ENCODE peak calls at places on chromosomes 3 and 15, in six cellular contexts. T, M, L, W, Y and E are unnamed samples.

GRCh38 chr15:58931985-58932384 is 1.5 kb downstream of the SLTM start:
- DNase-seq in Y (peak), L (peak), W (no peak), M (peak), T (no peak), E (no peak)

GRCh38 chr15:100759116-100759515 is 120.5 kb upstream of the ALDH1A3 start:
- DNase-seq in M (no peak), W (no peak), Y (no peak), L (no peak), T (no peak), E (no peak)

GRCh38 chr3:108511055-108511454 is 659 bp upstream of the MYH15 start:
- DNase-seq in M (no peak), W (no peak), T (no peak), Y (no peak), L (no peak), E (no peak)

GRCh38 chr3:197692641-197693040 is 44.1 kb downstream of the RUBCN start:
- DNase-seq in L (no peak), W (no peak), Y (no peak), M (no peak), T (no peak), E (no peak)

GRCh38 chr15:31291048-31291578 is 35.5 kb upstream of the KLF13 start:
- DNase-seq in L (no peak), Y (no peak), T (no peak), M (no peak), W (no peak), E (no peak)

GRCh38 chr3:15602146-15602536 is 596 bp downstream of the BTD start:
- DNase-seq in L (no peak), T (no peak), Y (no peak), M (no peak), W (no peak), E (peak)

GRCh38 chr15:73632670-73633058 is 525 bp downstream of the NPTN start:
- DNase-seq in W (no peak), M (no peak), T (no peak), L (no peak), Y (no peak), E (no peak)

GRCh38 chr3:10392244-10392643 is 71.3 kb upstream of the SEC13 start:
- DNase-seq in T (peak), M (no peak), W (no peak), L (no peak), Y (no peak), E (no peak)

GRCh38 chr3:20073683-20074082 is 33.4 kb downstream of the KAT2B start:
- DNase-seq in M (no peak), L (no peak), T (no peak), Y (no peak), W (no peak), E (no peak)

GRCh38 chr3:65607101-65607500 is 431.6 kb downstream of the MAGI1 start:
- DNase-seq in Y (no peak), L (no peak), W (no peak), M (no peak), T (no peak), E (peak)

GRCh38 chr15:39721893-39722292 is 60.7 kb downstream of the FSIP1 start:
- DNase-seq in L (no peak), M (no peak), T (no peak), W (no peak), Y (no peak), E (no peak)

GRCh38 chr3:155010416-155010815 is 69.7 kb upstream of the MME start:
- DNase-seq in W (no peak), L (no peak), M (no peak), T (no peak), Y (no peak), E (no peak)

GRCh38 chr15:63968700-63969099 is 77.6 kb downstream of the DAPK2 start:
- DNase-seq in T (peak), W (no peak), Y (no peak), L (peak), M (no peak), E (no peak)

GRCh38 chr3:185397676-185398075 is 34.7 kb downstream of the MAP3K13 start:
- DNase-seq in Y (no peak), L (no peak), T (no peak), M (no peak), W (no peak), E (no peak)

GRCh38 chr3:146162561-146162960 is 1.6 kb upstream of the PLOD2 start:
- DNase-seq in Y (no peak), W (no peak), M (no peak), L (no peak), T (no peak), E (no peak)
- TF ChIP-seq POLR2A in Y (no peak), W (no peak), M (no peak), L (no peak), T (no peak), E (no peak)

DNA sequence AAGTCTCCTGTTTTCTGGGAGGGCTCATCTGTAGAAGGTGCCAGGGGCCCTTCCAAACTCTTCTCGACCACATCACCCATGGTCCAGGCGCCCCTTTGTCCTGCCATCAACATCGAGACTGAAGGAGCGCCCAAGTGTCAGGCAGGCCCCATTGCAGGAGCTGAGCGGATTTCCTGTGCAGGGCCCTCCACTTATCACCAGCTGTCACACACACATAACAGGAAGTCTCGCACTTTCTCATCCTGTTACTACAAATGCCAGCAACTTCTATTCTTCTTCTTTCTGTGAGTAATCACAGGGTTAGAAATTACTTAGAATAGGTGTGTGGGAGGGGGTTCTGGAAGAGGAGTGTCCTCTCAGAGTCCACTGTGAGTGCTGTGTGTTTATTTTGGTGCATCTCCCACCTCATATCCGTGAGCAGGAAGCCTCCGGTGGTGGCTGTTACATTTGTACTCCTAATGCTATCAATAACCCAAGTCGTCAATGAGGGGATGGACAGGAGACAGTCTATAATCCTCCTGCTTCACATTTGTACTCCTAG is at the start of gene KLHL6:
- DNase-seq in W (no peak), L (peak), M (peak), Y (peak), T (no peak), E (no peak)
- TF ChIP-seq POLR2A in W (no peak), L (peak), M (no peak), Y (peak), T (peak), E (no peak)

DNA sequence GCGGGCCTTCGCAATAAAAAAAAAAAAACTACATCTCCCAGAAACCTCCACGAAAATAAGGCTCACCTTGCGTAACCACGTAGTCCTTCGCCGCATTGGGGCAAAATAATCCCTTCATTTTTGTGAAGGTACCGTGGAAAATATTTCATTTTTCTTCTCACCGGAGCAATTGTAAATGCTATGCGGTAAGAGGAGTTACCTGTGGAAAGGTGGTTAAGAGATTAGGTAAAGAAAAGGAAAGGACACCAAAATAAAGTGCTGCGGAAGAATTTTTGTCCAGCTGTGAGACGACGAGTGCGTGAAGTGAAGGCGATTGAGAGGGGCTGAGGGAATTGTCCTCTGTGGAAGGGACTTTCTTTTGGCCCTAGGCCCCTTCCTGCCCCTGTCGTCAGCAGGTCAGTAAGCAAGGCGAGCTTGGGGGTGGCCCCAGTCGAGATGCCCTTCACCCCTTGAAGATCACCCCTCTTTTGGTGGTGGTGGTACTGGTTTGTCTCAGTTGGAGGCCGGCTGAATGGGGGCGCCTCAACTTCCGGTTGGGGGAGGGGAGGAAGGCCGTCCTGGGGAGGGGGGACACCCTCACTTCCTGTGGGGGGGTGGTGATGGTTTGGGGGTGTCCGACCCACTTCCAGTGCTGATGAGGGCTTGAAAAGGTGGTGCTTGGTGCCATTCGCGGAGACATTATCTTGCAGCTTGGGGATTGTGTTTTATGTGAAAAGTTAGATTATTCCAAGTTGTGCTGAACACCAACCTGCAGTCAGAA is at the start of gene HMG20A:
- DNase-seq in Y (peak), W (peak), M (peak), T (peak), L (peak), E (peak)
- TF ChIP-seq POLR2A in Y (peak), W (no peak), M (peak), T (peak), L (peak), E (peak)

DNA sequence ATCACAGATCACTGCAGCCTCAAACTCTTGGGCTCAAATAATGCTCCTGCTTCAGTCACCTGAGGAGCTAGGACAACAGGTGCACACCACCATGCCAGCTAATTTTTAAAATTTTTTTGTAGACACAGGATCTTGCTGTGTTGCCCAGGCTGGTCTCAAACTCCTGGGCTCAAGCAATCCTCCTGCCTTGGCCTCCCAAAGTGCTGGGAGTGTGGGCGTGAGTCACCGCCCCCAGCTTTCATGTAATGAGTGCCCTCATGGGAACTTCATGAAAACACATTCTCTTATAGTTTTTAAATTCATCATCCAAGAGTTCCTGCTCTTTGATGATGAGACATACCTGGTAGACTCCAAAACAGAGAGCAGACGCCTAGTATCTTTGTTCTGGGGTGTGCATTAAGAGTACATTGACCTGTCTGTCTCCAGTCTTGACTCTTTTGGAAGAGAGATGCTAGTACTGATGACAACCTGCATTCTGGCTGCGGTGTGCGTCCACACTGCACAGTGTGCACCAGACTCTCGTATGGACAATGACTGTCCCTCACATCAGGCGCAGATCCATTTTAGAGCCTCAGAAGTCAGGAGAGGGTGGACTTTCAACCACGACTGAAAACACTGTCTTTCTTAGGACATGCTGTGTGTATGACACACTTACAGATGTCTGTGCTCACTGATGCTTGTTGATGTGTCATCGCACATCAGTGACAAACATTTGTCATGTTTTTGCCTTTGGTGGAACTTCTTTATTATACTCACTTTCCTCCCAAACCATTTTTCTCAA is 2.0 kb downstream of the NRROS start:
- DNase-seq in Y (no peak), W (no peak), T (no peak), L (no peak), M (no peak), E (no peak)
- TF ChIP-seq POLR2A in Y (peak), W (no peak), T (no peak), L (no peak), M (no peak), E (no peak)

GRCh38 chr15:42158941-42159340 is 2.5 kb upstream of the PLA2G4F start:
- DNase-seq in M (no peak), W (no peak), Y (no peak), T (no peak), L (no peak), E (no peak)
- TF ChIP-seq POLR2A in M (no peak), W (no peak), Y (no peak), T (no peak), L (no peak), E (no peak)

DNA sequence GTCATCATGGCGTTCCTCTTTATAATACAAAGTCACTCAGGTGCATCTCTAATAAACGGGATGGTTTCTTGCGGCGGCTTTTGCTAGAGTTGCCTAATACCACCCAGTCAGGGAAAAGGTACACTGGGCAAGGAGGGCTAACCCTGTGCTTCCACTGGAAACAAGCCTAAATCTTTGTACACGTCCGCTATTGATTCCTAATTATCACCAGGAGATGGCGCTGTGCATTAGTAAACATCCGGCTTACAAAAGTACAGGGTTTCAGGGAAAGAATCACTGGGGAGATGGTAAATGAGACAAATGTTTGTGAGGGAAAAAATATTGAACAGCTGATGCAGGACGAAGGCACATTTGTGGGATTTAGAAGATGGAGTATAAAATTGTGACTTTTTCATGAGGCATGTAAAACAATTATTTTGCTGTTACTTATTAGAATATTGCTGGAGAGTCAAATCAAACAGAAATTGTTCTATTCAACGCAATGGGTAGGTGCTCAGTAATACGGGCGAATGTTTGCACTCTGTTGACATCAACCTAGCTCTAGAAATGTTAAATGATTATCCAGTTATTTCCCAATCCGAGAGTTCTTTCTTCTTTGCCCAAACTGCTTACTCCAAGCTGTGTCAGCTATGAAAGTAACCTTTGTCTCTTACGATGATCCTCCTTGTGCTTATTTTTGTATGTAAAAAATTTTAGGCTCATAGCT is 50.6 kb downstream of the GMNC start:
- DNase-seq in T (no peak), L (no peak), Y (no peak), M (peak), W (no peak), E (peak)
- TF ChIP-seq POLR2A in T (no peak), L (no peak), Y (no peak), M (no peak), W (no peak), E (no peak)

GRCh38 chr3:27485853-27486252 is 1.7 kb upstream of the SLC4A7 start:
- DNase-seq in W (no peak), T (no peak), M (no peak), Y (no peak), L (no peak), E (no peak)

GRCh38 chr3:27479816-27480543 is 4.2 kb downstream of the SLC4A7 start:
- DNase-seq in W (no peak), L (no peak), Y (no peak), M (no peak), T (no peak), E (no peak)

GRCh38 chr3:27484002-27484844 is at the start of gene SLC4A7:
- DNase-seq in T (peak), W (peak), L (peak), Y (peak), M (peak), E (peak)

GRCh38 chr3:27486328-27486727 is 2.1 kb upstream of the SLC4A7 start:
- DNase-seq in M (no peak), L (no peak), Y (no peak), W (no peak), T (no peak), E (no peak)

GRCh38 chr3:27483117-27484001 is 825 bp downstream of the SLC4A7 start:
- DNase-seq in M (peak), L (peak), W (peak), T (peak), Y (peak), E (no peak)
- TF ChIP-seq POLR2A in M (no peak), L (peak), W (no peak), T (peak), Y (no peak), E (peak)